ENCODE peak calls at places on chromosome 6, in eight cellular contexts. G, V, W, K, I, E, M and Q are unnamed samples.

GRCh38 chr6:105178110-105178509 is 1.7 kb downstream of the POPDC3 start:
- DNase-seq in G (no peak), V (no peak), W (no peak), K (no peak), I (no peak), E (no peak), M (no peak), Q (peak)

GRCh38 chr6:13412211-13412610 is 75.2 kb downstream of the GFOD1 start:
- DNase-seq in G (no peak), V (no peak), W (no peak), K (no peak), I (no peak), E (no peak), M (no peak), Q (no peak)

GRCh38 chr6:144897441-144897921 is 612.3 kb downstream of the UTRN start:
- DNase-seq in G (no peak), V (no peak), W (no peak), K (no peak), I (no peak), E (no peak), M (no peak), Q (peak)

GRCh38 chr6:16090452-16090851 is 38.4 kb upstream of the MYLIP start:
- DNase-seq in G (no peak), V (no peak), W (no peak), K (no peak), I (no peak), E (no peak), M (no peak), Q (no peak)

GRCh38 chr6:65787787-65788186 is 80.8 kb upstream of the EYS start:
- DNase-seq in G (no peak), V (no peak), W (no peak), K (no peak), I (no peak), E (no peak), M (no peak), Q (peak)

GRCh38 chr6:27531772-27532459 is 59.0 kb upstream of the ZNF184 start:
- DNase-seq in G (no peak), V (no peak), W (no peak), K (no peak), I (no peak), E (no peak), M (no peak), Q (peak)

GRCh38 chr6:125154184-125155135 is 887 bp downstream of the TPD52L1 start:
- DNase-seq in G (no peak), V (no peak), W (peak), K (peak), I (no peak), E (no peak), M (peak), Q (peak)

GRCh38 chr6:23174781-23175361 is 605.5 kb downstream of the HDGFL1 start:
- DNase-seq in G (no peak), V (no peak), W (no peak), K (no peak), I (no peak), E (no peak), M (no peak), Q (peak)

GRCh38 chr6:107786709-107787588 is 37.2 kb downstream of the SCML4 start:
- DNase-seq in G (no peak), V (peak), W (no peak), K (no peak), I (no peak), E (no peak), M (no peak), Q (no peak)

GRCh38 chr6:1724124-1724523 is 114.4 kb downstream of the FOXC1 start:
- DNase-seq in G (no peak), V (no peak), W (no peak), K (no peak), I (no peak), E (no peak), M (no peak), Q (no peak)

GRCh38 chr6:42783177-42783875 is 1.5 kb downstream of the BICRAL start:
- DNase-seq in G (peak), V (peak), W (peak), K (peak), I (peak), E (peak), M (peak), Q (peak)

GRCh38 chr6:109790131-109790530 is 99.0 kb downstream of the FIG4 start:
- DNase-seq in G (no peak), V (no peak), W (no peak), K (no peak), I (no peak), E (no peak), M (no peak), Q (peak)

GRCh38 chr6:164928366-164929154 is 380.8 kb downstream of the C6orf118 start:
- DNase-seq in G (peak), V (no peak), W (no peak), K (no peak), I (no peak), E (peak), M (no peak), Q (no peak)